ENCODE peak calls at places on chromosome 15, in seven cellular contexts. N is effector memory CD8-positive, alpha-beta T cell; J is frontal cortex; C is anterior cingulate cortex; Q is Caki2; P is NCI-H1694 treated with DMSO at 0.1 percent for 48 hours; D is NCI-H2029. W is an unnamed sample.

GRCh38 chr15:95912280-95912625 is 418.2 kb upstream of the NR2F2 start:
- DNase-seq in N (no peak), J (no peak), C (no peak), Q (no peak), P (no peak), D (no peak), W (no peak)

GRCh38 chr15:99084965-99085364 is 19.9 kb upstream of the SYNM start:
- DNase-seq in N (no peak), J (no peak), C (no peak), Q (no peak), P (no peak), D (no peak), W (no peak)

GRCh38 chr15:33915571-33916407 is 52.5 kb upstream of the CHRM5 start:
- DNase-seq in N (no peak), J (no peak), C (no peak), Q (peak; percentile 31), P (no peak), D (no peak), W (no peak)

GRCh38 chr15:45274636-45275035 is 22.6 kb downstream of the SLC28A2 start:
- DNase-seq in N (no peak), J (no peak), C (no peak), Q (peak; percentile 27), P (no peak), D (no peak), W (no peak)

GRCh38 chr15:78617131-78617915 is 3.5 kb downstream of the CHRNA3 start:
- DNase-seq in N (no peak), J (peak; percentile 3), C (no peak), Q (no peak), P (no peak), D (no peak), W (no peak)

GRCh38 chr15:89660556-89660955 is 5.3 kb upstream of the KIF7 start:
- DNase-seq in N (no peak), J (no peak), C (no peak), Q (no peak), P (no peak), D (no peak), W (no peak)

GRCh38 chr15:33467816-33468163 is 157.0 kb downstream of the RYR3 start:
- DNase-seq in N (no peak), J (no peak), C (no peak), Q (no peak), P (no peak), D (no peak), W (no peak)

GRCh38 chr15:46732060-46732459 is 985.2 kb upstream of the SEMA6D start:
- DNase-seq in N (no peak), J (no peak), C (no peak), Q (no peak), P (no peak), D (no peak), W (no peak)

GRCh38 chr15:74790080-74790916 is 8.4 kb downstream of the CSK start:
- DNase-seq in N (no peak), J (no peak), C (peak; percentile 71), Q (no peak), P (no peak), D (no peak), W (peak; percentile 90)